ENCODE peak calls at places on chromosomes 7 and 10, in five cellular contexts. T is fibroblast of mammary gland, U is stomach, B is HFF-Myc, H is choroid plexus epithelial cell. Y is an unnamed sample.

GRCh38 chr7:10412426-10413019 is 561.1 kb upstream of the PHF14 start:
- DNase-seq in H (peak; percentile 54), B (peak; percentile 0), U (no peak), T (peak; percentile 34), Y (peak; percentile 23)

GRCh38 chr7:23043441-23043840 is 29.5 kb upstream of the HYCC1 start:
- DNase-seq in H (no peak), U (no peak), B (no peak), T (no peak), Y (no peak)

GRCh38 chr7:28408105-28408973 is 4.0 kb upstream of the CREB5 start:
- DNase-seq in H (no peak), U (no peak), T (peak; percentile 87), B (no peak), Y (no peak)

GRCh38 chr10:102850025-102850518 is 4.0 kb upstream of the BORCS7 start:
- DNase-seq in T (peak; percentile 39), H (no peak), U (no peak), B (no peak), Y (no peak)

GRCh38 chr10:120984221-120984620 is 133.1 kb downstream of the WDR11 start:
- DNase-seq in B (no peak), T (no peak), H (no peak), U (no peak), Y (no peak)

GRCh38 chr10:6259153-6259552 is 56.4 kb downstream of the PFKFB3 start:
- DNase-seq in H (no peak), B (no peak), U (no peak), T (no peak), Y (no peak)

GRCh38 chr10:1687190-1687589 is 50.1 kb downstream of the ADARB2 start:
- DNase-seq in T (no peak), H (no peak), B (no peak), U (no peak), Y (no peak)

GRCh38 chr10:123620621-123621020 is 45.5 kb upstream of the GPR26 start:
- DNase-seq in T (no peak), B (no peak), H (no peak), U (no peak), Y (no peak)

GRCh38 chr7:114481995-114482394 is 67.4 kb downstream of the FOXP2 start:
- DNase-seq in T (peak; percentile 76), B (no peak), H (peak; percentile 90), U (no peak), Y (peak; percentile 8)

GRCh38 chr10:114634607-114634974 is 23.5 kb downstream of the ABLIM1 start:
- DNase-seq in B (peak; percentile 76), U (no peak), H (peak; percentile 89), T (peak; percentile 69), Y (peak; percentile 83)

GRCh38 chr10:79105164-79105739 is 36.5 kb downstream of the ZMIZ1 start:
- DNase-seq in B (no peak), H (no peak), T (no peak), U (no peak), Y (no peak)

GRCh38 chr7:7944619-7945282 is 23.8 kb upstream of the GLCCI1 start:
- DNase-seq in H (peak; percentile 4), B (no peak), T (no peak), U (peak; percentile 32), Y (no peak)

GRCh38 chr7:138625849-138626230 is 75.3 kb downstream of the SVOPL start:
- DNase-seq in H (no peak), U (no peak), T (no peak), B (no peak), Y (no peak)

GRCh38 chr7:115135769-115136410 is 214.0 kb downstream of the MDFIC start:
- DNase-seq in H (peak; percentile 43), U (no peak), B (no peak), T (peak; percentile 21), Y (peak; percentile 40)

GRCh38 chr7:44486693-44487092 is 3.8 kb downstream of the NUDCD3 start:
- DNase-seq in H (peak; percentile 31), T (peak; percentile 90), U (peak; percentile 28), B (no peak), Y (no peak)

GRCh38 chr10:120905268-120905667 is 54.1 kb downstream of the WDR11 start:
- DNase-seq in U (no peak), T (no peak), B (no peak), H (no peak), Y (no peak)

DNA sequence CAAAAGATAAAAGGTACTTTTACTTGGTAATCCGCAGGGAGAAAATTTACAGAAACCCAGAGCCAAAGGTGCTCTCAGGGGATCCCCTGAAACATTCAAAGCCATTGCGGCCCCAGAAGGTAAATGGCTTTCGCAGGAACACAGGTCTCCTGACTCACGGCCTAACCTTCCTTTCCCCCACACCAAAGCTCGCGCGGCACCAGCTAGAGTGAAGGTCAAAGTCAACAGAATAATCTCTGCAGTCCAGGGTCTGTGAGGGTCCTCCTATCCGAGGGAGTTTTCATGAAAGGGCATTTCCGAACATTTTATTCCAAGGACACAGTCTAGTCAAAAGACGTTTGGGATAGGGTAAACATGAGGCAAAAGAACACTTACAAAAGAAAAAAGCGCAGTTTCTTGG is 615 bp upstream of the STEAP2 start:
- DNase-seq in T (no peak), B (no peak), U (no peak), H (no peak), Y (no peak)
- H3K4me3 ChIP-seq in T (peak overlapping the region; percentile 77), B (peak overlapping the region; percentile 59), U (peak overlapping the region; percentile 69), H (peak overlapping the region; percentile 67), Y (peak overlapping the region; percentile 61)

GRCh38 chr10:44284198-44285084 is 100.5 kb downstream of the CXCL12 start:
- DNase-seq in T (no peak), H (no peak), B (no peak), U (no peak), Y (no peak)
- TF ChIP-seq CTCF in T (no peak), H (no peak), B (no peak), U (no peak), Y (no peak)

GRCh38 chr10:23695825-23696420 is 257.0 kb downstream of the OTUD1 start:
- DNase-seq in U (no peak), H (no peak), B (no peak), T (no peak), Y (no peak)
- H3K4me3 ChIP-seq in U (no peak overlapping the region), H (no peak overlapping the region), B (no peak overlapping the region), T (no peak overlapping the region), Y (no peak overlapping the region)

GRCh38 chr10:14757996-14758395 is 16.7 kb downstream of the FAM107B start:
- DNase-seq in U (no peak), B (no peak), T (no peak), H (no peak), Y (no peak)
- TF ChIP-seq CTCF in U (no peak), B (no peak), T (no peak), H (no peak), Y (no peak)

DNA sequence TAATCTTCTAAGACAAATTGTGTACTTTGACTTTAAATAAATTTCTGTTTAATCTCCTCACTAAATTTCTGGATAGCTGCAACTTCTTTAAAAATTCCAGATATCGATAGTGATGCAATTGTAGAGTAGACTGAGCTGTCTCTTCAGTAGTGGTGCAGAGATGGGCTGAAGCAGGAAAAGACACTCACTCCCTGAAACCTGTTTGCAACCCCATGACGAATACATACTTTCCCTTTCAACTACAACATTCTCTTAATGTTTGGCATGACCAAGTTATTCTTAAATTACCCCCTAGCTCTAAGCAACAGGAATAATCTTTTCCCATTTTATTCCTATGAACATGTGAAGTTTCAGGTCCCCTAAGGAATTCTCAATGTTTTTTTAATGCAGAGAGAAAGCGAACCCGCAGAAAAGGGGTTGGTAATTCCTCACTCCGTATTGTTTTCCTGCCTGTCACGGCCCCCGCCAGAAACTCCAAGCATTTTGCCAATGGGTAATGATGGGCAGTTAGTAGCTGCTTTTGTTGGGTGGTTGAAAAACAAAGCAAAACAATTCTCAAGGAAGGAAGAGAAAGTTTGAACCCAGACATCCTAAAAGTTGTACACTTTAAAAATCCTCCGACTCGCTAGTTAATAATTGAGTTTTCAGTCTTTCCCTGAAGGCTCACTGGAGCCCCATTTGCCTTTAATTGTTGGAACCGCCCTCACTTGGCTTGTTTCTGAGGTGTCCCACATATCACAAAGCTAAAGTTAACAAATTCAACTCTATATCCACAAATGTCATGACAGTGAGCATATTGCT is 1.2 kb downstream of the THSD7A start:
- DNase-seq in B (no peak), T (peak; percentile 13), U (no peak), H (peak; percentile 57), Y (no peak)
- H3K4me3 ChIP-seq in B (no peak overlapping the region), T (peak overlapping the region; percentile 34), U (peak overlapping the region; percentile 56), H (peak overlapping the region; percentile 66), Y (peak overlapping the region; percentile 59)

DNA sequence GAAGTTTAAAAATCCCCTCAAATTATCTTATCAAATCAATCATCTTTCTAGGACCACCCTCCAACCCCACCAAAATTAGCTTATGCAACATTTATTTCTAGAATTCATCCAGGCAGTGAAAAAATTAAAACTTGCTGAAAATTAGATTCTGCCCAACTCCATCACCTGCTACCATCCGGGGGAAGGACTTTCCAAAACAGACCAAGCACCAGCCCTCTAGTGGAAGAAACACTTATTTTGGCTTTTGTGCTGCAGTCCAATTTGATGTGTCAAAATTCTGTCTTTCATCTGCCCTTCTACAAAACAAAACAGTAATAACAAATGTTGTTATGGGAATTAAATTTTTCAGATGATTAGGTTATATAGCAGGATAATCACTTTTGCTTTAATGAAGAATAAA is 35.1 kb downstream of the GCC1 start:
- DNase-seq in U (no peak), H (peak; percentile 2), T (no peak), B (no peak), Y (no peak)
- TF ChIP-seq CTCF in U (no peak), H (peak; percentile 41), T (peak; percentile 31), B (peak; percentile 28), Y (peak; percentile 30)

GRCh38 chr10:74975758-74976157 is 135.7 kb upstream of the SAMD8 start:
- DNase-seq in H (no peak), B (no peak), T (no peak), U (no peak), Y (no peak)

GRCh38 chr10:74977913-74978847 is 133.3 kb upstream of the SAMD8 start:
- DNase-seq in H (no peak), B (no peak), U (no peak), T (no peak), Y (no peak)

GRCh38 chr10:74977072-74977471 is 134.4 kb upstream of the SAMD8 start:
- DNase-seq in H (no peak), T (no peak), U (no peak), B (no peak), Y (no peak)

GRCh38 chr10:74973993-74974392 is 137.5 kb upstream of the SAMD8 start:
- DNase-seq in T (no peak), H (no peak), U (no peak), B (no peak), Y (no peak)

GRCh38 chr10:74976565-74976964 is 134.9 kb upstream of the SAMD8 start:
- DNase-seq in U (no peak), T (no peak), H (no peak), B (no peak), Y (no peak)
- H3K4me3 ChIP-seq in U (no peak overlapping the region), T (no peak overlapping the region), H (no peak overlapping the region), B (no peak overlapping the region), Y (no peak overlapping the region)

GRCh38 chr10:16891375-16892313 is 74.4 kb upstream of the RSU1 start:
- DNase-seq in U (peak; percentile 29), B (no peak), H (peak; percentile 67), T (peak; percentile 96), Y (peak; percentile 33)
- TF ChIP-seq CTCF in U (no peak), B (peak; percentile 32), H (peak; percentile 54), T (peak; percentile 16), Y (peak; percentile 51)

DNA sequence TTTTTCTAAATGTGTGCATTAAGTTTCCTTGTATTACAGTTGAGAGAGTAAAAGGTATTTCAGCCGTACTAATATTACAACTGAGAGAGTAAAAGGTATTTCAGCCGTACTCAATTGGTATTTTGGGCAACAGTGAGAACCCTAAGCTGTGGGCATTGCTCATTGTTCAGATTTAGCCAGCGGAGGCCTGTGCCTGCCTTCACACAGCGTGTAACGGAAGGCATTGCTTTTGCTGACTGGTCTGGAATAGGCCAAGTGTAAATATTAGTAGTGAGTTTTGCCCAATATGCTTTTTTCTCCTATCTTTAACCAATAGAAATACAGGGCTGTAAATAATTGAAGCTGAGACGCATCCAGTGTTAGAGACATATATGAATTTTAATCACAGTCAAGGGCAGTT is 130.5 kb downstream of the CELF2 start:
- DNase-seq in U (no peak), T (no peak), H (no peak), B (no peak), Y (no peak)
- H3K4me3 ChIP-seq in U (no peak overlapping the region), T (no peak overlapping the region), H (no peak overlapping the region), B (no peak overlapping the region), Y (no peak overlapping the region)

Y was measured in astrocyte of the cerebellum.